ENCODE peak calls at places on chromosome 4, in five cellular contexts. E is neuronal stem cell, L is lower lobe of right lung, K is mucosa of descending colon, T is endodermal cell. N is an unnamed sample.

GRCh38 chr4:84750260-84750955 is 167.5 kb downstream of the CDS1 start:
- DNase-seq in L (no peak), T (no peak), K (no peak), E (peak), N (peak)

GRCh38 chr4:6696611-6697010 is 2.9 kb downstream of the S100P start:
- DNase-seq in T (no peak), E (no peak), K (no peak), L (no peak), N (no peak)

GRCh38 chr4:150828159-150828558 is 186.9 kb downstream of the LRBA start:
- DNase-seq in T (no peak), L (no peak), E (no peak), K (no peak), N (no peak)

GRCh38 chr4:56757270-56757746 is 64.2 kb downstream of the SPINK2 start:
- DNase-seq in L (no peak), E (no peak), T (peak), K (peak), N (peak)

GRCh38 chr4:121140712-121141111 is 23.4 kb downstream of the TNIP3 start:
- DNase-seq in E (no peak), L (no peak), K (no peak), T (no peak), N (no peak)

GRCh38 chr4:18440527-18441215 is 419.1 kb upstream of the LCORL start:
- DNase-seq in E (no peak), L (no peak), K (no peak), T (no peak), N (no peak)

GRCh38 chr4:40809058-40809457 is 59.3 kb downstream of the NSUN7 start:
- DNase-seq in L (no peak), K (no peak), T (peak), E (no peak), N (no peak)

GRCh38 chr4:124641715-124642380 is 70.7 kb downstream of the ANKRD50 start:
- DNase-seq in L (no peak), E (no peak), T (no peak), K (no peak), N (no peak)

GRCh38 chr4:145381163-145381562 is 100.5 kb upstream of the SMAD1 start:
- DNase-seq in E (no peak), K (no peak), L (no peak), T (no peak), N (no peak)

GRCh38 chr4:1239949-1240305 is 9.0 kb downstream of the CTBP1 start:
- DNase-seq in K (peak), L (no peak), E (no peak), T (no peak), N (no peak)

GRCh38 chr4:42596918-42597317 is 60.0 kb downstream of the ATP8A1 start:
- DNase-seq in E (no peak), K (no peak), L (no peak), T (no peak), N (no peak)

GRCh38 chr4:150176559-150176958 is 98.3 kb downstream of the DCLK2 start:
- DNase-seq in L (no peak), E (no peak), K (no peak), T (no peak), N (no peak)

GRCh38 chr4:150888625-150889024 is 126.5 kb downstream of the LRBA start:
- DNase-seq in E (no peak), T (no peak), L (no peak), K (no peak), N (no peak)

GRCh38 chr4:129239088-129239487 is 143.1 kb downstream of the C4orf33 start:
- DNase-seq in E (no peak), L (no peak), T (no peak), K (no peak), N (no peak)

GRCh38 chr4:149831656-149832208 is 16.1 kb upstream of the IQCM start:
- DNase-seq in E (no peak), K (no peak), T (no peak), L (no peak), N (no peak)

GRCh38 chr4:23855912-23856605 is 33.8 kb downstream of the PPARGC1A start:
- DNase-seq in K (no peak), E (no peak), L (no peak), T (no peak), N (no peak)

GRCh38 chr4:121025540-121025939 is 46.8 kb downstream of the NDNF start:
- DNase-seq in K (no peak), L (no peak), E (no peak), T (no peak), N (no peak)

GRCh38 chr4:86130160-86130933 is 229.5 kb downstream of the MAPK10 start:
- DNase-seq in L (no peak), K (no peak), E (no peak), T (no peak), N (no peak)

GRCh38 chr4:150150545-150151156 is 72.4 kb downstream of the DCLK2 start:
- DNase-seq in T (no peak), K (no peak), L (no peak), E (peak), N (no peak)

GRCh38 chr4:181548873-181549541 is 694.2 kb upstream of the TENM3 start:
- DNase-seq in L (no peak), T (no peak), E (no peak), K (no peak), N (no peak)

GRCh38 chr4:186191266-186192067 is at the start of gene CYP4V2:
- DNase-seq in T (peak), L (peak), E (peak), K (peak), N (peak)

GRCh38 chr4:25795566-25796454 is 67.0 kb downstream of the SEL1L3 start:
- DNase-seq in L (no peak), E (peak), K (no peak), T (peak), N (no peak)

GRCh38 chr4:72666910-72667309 is 97.9 kb upstream of the ADAMTS3 start:
- DNase-seq in K (peak), L (no peak), E (peak), T (peak), N (no peak)

GRCh38 chr4:140153744-140154571 is at the start of gene MAML3:
- DNase-seq in L (peak), K (peak), E (peak), T (peak), N (peak)

GRCh38 chr4:143336828-143337599 is at the start of gene GAB1:
- DNase-seq in K (peak), L (peak), E (peak), T (peak), N (peak)

GRCh38 chr4:26229974-26230373 is 90.8 kb upstream of the RBPJ start:
- DNase-seq in K (no peak), E (no peak), L (no peak), T (no peak), N (no peak)

GRCh38 chr4:157004279-157005161 is 32.9 kb upstream of the PDGFC start:
- DNase-seq in E (no peak), T (no peak), L (no peak), K (no peak), N (no peak)

GRCh38 chr4:10289534-10289899 is 167.7 kb downstream of the ZNF518B start:
- DNase-seq in T (no peak), L (no peak), E (no peak), K (no peak), N (no peak)

GRCh38 chr4:10283761-10284160 is 167.2 kb upstream of the WDR1 start:
- DNase-seq in E (no peak), K (no peak), L (no peak), T (no peak), N (no peak)

GRCh38 chr4:10285028-10285427 is 168.4 kb upstream of the WDR1 start:
- DNase-seq in T (no peak), E (no peak), K (no peak), L (no peak), N (no peak)

GRCh38 chr4:10288830-10289533 is 168.2 kb downstream of the ZNF518B start:
- DNase-seq in E (no peak), T (no peak), L (no peak), K (no peak), N (no peak)
- H3K4me3 ChIP-seq in E (no peak), T (no peak), L (no peak), K (no peak), N (no peak)

DNA sequence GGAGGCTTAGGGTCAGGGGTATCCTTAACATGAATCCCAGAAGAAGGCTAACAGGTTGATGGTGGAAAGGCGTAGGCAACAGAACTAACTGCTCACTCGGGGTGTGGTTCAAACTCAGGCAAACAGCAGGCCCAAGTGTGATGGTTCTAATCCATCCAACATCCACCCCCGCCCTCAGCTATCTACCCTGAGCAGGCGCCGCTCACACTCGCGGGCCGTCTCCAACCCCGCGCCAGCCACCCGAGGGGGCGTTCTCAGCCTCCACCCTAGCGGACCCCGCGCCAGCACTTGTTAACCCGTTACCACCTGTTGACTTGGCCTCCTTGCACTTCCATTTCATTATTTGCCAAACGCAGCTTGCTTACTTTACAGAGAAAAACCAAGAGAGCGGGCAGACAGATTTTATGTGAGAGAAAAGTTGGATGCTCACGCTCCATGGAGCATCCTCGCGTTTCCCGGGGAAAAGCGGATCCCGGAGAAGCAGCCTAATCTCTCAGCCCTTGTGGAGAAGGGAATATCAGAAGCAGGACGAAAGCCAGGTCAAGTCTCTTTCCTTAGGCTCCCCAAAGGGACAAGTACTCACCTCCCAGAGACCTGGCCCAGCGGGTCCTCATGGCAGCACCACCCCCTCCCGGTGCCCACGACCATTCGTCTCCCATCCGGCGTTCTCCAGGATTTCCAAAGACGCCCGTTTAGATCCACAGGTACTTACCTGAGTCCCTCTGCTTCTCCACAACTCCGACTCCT is 757 bp downstream of the SNCA start:
- DNase-seq in K (no peak), T (peak), L (no peak), E (peak), N (no peak)
- H3K4me3 ChIP-seq in K (no peak), T (peak), L (peak), E (peak), N (no peak)

DNA sequence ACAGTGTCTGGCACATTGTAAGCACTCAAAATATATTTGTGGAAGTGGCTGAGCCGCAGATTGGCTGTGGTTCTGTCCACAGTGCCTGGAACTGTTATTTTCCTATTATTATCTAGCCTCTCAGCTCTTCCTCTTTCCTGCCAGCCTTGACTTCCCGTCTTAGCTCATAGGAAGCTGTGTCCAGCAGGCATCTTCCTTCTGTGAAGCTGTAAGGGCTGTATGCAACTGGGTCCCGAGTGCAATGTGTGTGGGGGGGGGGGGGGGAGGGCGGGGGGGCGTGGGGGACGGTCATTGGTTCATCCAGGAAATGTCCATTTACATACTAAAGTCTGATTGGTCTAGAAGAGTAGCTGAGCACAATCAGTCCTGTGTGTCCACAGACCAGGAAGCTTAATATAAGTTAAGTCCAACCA is 210.7 kb downstream of the PDGFRA start:
- DNase-seq in L (peak), K (no peak), E (peak), T (no peak), N (peak)
- H3K4me3 ChIP-seq in L (peak), K (no peak), E (no peak), T (no peak), N (no peak)

DNA sequence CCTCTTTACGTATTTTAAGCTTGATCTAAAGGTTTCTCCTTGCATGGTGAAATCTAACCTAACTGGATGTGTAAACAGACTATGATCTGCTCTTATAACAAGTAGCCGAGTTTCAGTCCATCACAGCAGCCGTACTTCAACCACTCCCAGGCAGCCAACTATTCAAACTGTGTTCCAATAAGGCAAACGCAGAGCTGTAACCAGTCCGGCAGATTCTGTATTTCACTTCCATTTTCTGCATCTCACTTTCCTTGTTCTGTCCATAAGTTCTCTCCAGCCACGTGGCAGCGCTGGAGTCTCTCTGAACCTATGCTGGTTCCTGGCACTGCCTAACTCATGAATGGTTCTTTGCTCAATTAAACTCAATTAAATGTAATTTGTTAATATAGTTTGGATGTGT is 132.6 kb downstream of the FHDC1 start:
- DNase-seq in L (no peak), K (no peak), T (no peak), E (no peak), N (no peak)
- H3K4me3 ChIP-seq in L (no peak), K (no peak), T (no peak), E (no peak), N (no peak)

DNA sequence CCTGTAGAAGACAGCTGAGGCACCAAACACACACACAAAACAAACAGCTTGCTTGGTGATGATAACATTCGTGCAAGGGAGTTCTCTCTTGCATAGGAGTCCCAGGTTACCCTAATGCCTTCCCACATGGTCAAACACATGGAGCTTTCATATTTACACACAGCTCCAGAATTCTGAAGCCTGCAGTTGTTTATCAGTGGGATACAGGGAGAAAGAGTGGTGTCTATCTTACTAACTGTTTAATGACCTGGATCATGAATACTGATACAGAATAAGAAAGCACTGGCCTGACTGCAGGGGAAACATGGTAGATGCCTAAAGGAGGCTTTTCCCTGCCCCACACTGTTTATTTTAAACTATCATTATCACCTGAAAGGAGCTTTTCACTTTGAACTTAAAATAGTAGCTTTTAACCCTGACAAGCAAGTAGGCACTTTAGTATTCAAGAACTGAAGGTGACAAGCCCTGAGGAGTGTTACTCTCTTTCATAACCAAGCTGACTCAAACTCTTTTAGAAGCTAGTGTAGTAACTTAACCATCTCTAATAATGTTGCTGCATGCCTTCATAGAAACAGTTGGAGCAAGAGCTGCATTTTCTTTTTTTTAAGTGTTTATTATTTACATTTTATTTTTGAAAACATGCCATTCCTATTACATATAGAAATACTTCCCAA is 15.6 kb downstream of the TET2 start:
- DNase-seq in L (no peak), K (no peak), E (no peak), T (peak), N (no peak)
- H3K4me3 ChIP-seq in L (no peak), K (no peak), E (no peak), T (no peak), N (no peak)

GRCh38 chr4:3689576-3690551 is 76.3 kb upstream of the ADRA2C start:
- DNase-seq in K (peak), E (no peak), T (no peak), L (peak), N (no peak)

GRCh38 chr4:3689006-3689405 is 77.2 kb upstream of the ADRA2C start:
- DNase-seq in E (no peak), K (peak), T (no peak), L (no peak), N (no peak)

GRCh38 chr4:3688018-3688998 is 77.9 kb upstream of the ADRA2C start:
- DNase-seq in T (no peak), E (no peak), L (no peak), K (peak), N (no peak)

GRCh38 chr4:3686746-3687145 is 79.4 kb upstream of the ADRA2C start:
- DNase-seq in E (no peak), L (no peak), K (peak), T (no peak), N (no peak)

DNA sequence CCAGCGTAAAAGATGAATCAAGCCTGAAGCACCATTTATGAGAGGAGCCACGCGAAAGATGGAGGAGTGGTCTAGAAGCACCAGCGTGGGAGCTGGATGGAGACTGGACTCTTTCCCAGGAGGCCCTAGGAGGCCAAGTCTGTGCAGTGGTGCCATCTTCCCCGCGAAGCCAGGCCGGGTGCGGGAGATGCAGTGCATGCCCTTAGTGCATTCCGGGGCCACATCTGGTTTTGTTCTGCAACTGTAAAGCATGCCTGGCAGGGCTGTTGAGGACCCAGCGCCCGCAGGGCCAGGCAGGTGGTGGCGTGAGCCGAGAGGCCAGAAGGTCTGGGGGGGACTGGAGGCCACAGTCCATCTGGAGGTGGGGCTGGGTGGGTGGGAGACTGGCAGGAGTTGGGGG is 78.6 kb upstream of the ADRA2C start:
- DNase-seq in E (no peak), L (no peak), T (no peak), K (peak), N (no peak)
- H3K4me3 ChIP-seq in E (peak), L (no peak), T (no peak), K (no peak), N (no peak)

DNA sequence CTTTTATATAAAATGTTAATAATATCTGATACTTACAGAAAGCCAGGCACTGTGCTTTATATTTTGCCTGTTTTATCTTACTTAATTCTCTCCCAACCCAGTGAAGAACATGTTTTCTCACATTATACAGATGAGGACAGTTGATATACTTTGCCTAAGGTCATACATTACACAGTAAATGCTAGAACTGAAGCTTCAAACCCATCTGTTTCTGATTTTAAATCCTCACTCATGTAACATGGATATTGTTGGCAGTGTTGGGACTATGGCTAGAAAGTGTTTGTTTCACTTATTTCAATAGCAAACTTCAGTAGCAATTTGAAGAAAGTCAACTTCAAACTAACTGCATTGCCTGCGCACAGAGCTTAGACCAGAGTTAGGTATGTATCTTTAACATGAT is 57.4 kb downstream of the RAPGEF2 start:
- DNase-seq in T (no peak), E (no peak), K (no peak), L (no peak), N (no peak)
- H3K4me3 ChIP-seq in T (no peak), E (no peak), K (no peak), L (no peak), N (no peak)

GRCh38 chr4:170674176-170674575 is 584.4 kb upstream of the AADAT start:
- DNase-seq in E (no peak), T (no peak), L (no peak), K (no peak), N (no peak)
- H3K4me3 ChIP-seq in E (no peak), T (no peak), L (no peak), K (no peak), N (no peak)

N was measured in OCI-LY7.